ENCODE peak calls at places on chromosomes 6 and 20, in six cellular contexts. B, U, H, T, O and Q are unnamed samples.

GRCh38 chr6:26739811-26740210 is 80.3 kb upstream of the ZNF322 start:
- DNase-seq in B (no peak), U (no peak), H (no peak), T (no peak), O (no peak), Q (no peak)

GRCh38 chr6:39980839-39981580 is 46.7 kb upstream of the MOCS1 start:
- DNase-seq in B (peak; percentile 13), U (peak; percentile 57), H (no peak), T (peak; percentile 42), O (peak; percentile 25), Q (peak; percentile 53)

GRCh38 chr6:46651006-46651405 is 1.6 kb downstream of the CYP39A1 start:
- DNase-seq in B (no peak), U (peak; percentile 2), H (no peak), T (no peak), O (no peak), Q (no peak)

GRCh38 chr6:42100029-42100901 is 42.2 kb downstream of the C6orf132 start:
- DNase-seq in B (no peak), U (peak; percentile 84), H (no peak), T (peak; percentile 76), O (no peak), Q (no peak)

GRCh38 chr20:36465109-36466080 is 75.9 kb upstream of the MYL9 start:
- DNase-seq in B (no peak), U (peak; percentile 88), H (peak; percentile 94), T (peak; percentile 82), O (no peak), Q (peak; percentile 23)

GRCh38 chr20:33474097-33474846 is 15.6 kb upstream of the CBFA2T2 start:
- DNase-seq in B (no peak), U (no peak), H (no peak), T (no peak), O (no peak), Q (no peak)

GRCh38 chr6:15551262-15551661 is 111.6 kb downstream of the DTNBP1 start:
- DNase-seq in B (no peak), U (no peak), H (no peak), T (no peak), O (no peak), Q (no peak)

GRCh38 chr6:168456907-168457771 is 16.2 kb downstream of the SMOC2 start:
- DNase-seq in B (no peak), U (no peak), H (no peak), T (no peak), O (no peak), Q (no peak)

GRCh38 chr20:3409417-3409816 is 1.9 kb upstream of the DNAAF9 start:
- DNase-seq in B (no peak), U (no peak), H (no peak), T (no peak), O (no peak), Q (no peak)

GRCh38 chr20:46683068-46683477 is 6.2 kb downstream of the TP53RK start:
- DNase-seq in B (no peak), U (no peak), H (no peak), T (no peak), O (no peak), Q (no peak)

GRCh38 chr20:51221791-51222408 is 199.0 kb upstream of the KCNG1 start:
- DNase-seq in B (no peak), U (peak; percentile 68), H (peak; percentile 23), T (peak; percentile 19), O (no peak), Q (no peak)

GRCh38 chr6:24798740-24799540 is at the start of gene ARMH2:
- DNase-seq in B (no peak), U (peak; percentile 45), H (no peak), T (no peak), O (peak; percentile 31), Q (no peak)

GRCh38 chr6:117548797-117549301 is 53.5 kb downstream of the GOPC start:
- DNase-seq in B (no peak), U (peak; percentile 73), H (no peak), T (peak; percentile 79), O (no peak), Q (peak; percentile 84)

GRCh38 chr6:3722785-3723184 is 28.7 kb downstream of the PXDC1 start:
- DNase-seq in B (no peak), U (no peak), H (no peak), T (no peak), O (no peak), Q (no peak)

GRCh38 chr20:56215115-56215514 is 33.4 kb upstream of the MC3R start:
- DNase-seq in B (no peak), U (no peak), H (no peak), T (no peak), O (no peak), Q (no peak)

GRCh38 chr6:5552243-5552642 is 290.9 kb downstream of the FARS2 start:
- DNase-seq in B (no peak), U (no peak), H (no peak), T (no peak), O (no peak), Q (no peak)

GRCh38 chr20:39913274-39913673 is 775.8 kb downstream of the MAFB start:
- DNase-seq in B (no peak), U (no peak), H (no peak), T (no peak), O (no peak), Q (no peak)

GRCh38 chr20:34704177-34705007 is at the start of gene TP53INP2:
- DNase-seq in B (peak; percentile 92), U (peak; percentile 91), H (no peak), T (peak; percentile 83), O (peak; percentile 94), Q (peak; percentile 91)

GRCh38 chr6:7882505-7883257 is 27.9 kb downstream of the TXNDC5 start:
- DNase-seq in B (no peak), U (no peak), H (no peak), T (no peak), O (no peak), Q (no peak)

GRCh38 chr6:84785676-84786075 is 21.3 kb upstream of the TBX18 start:
- DNase-seq in B (no peak), U (no peak), H (no peak), T (no peak), O (no peak), Q (no peak)

GRCh38 chr6:96899019-96899418 is 1.3 kb upstream of the NDUFAF4 start:
- DNase-seq in B (no peak), U (peak; percentile 55), H (peak; percentile 4), T (peak; percentile 36), O (peak; percentile 80), Q (peak; percentile 47)

GRCh38 chr6:30763618-30764489 is 19.5 kb upstream of the IER3 start:
- DNase-seq in B (no peak), U (peak; percentile 54), H (no peak), T (no peak), O (no peak), Q (no peak)

GRCh38 chr20:20713244-20713765 is 861 bp upstream of the RALGAPA2 start:
- DNase-seq in B (no peak), U (no peak), H (no peak), T (peak; percentile 19), O (no peak), Q (no peak)

GRCh38 chr6:150033197-150033771 is 8.0 kb upstream of the RAET1L start:
- DNase-seq in B (no peak), U (no peak), H (no peak), T (no peak), O (no peak), Q (no peak)

GRCh38 chr6:125533710-125534397 is 215.6 kb upstream of the HEY2 start:
- DNase-seq in B (no peak), U (no peak), H (no peak), T (no peak), O (no peak), Q (no peak)

GRCh38 chr6:157860505-157860991 is 37.5 kb downstream of the SNX9 start:
- DNase-seq in B (no peak), U (peak; percentile 55), H (no peak), T (no peak), O (no peak), Q (no peak)

GRCh38 chr6:74044417-74045096 is 348.6 kb downstream of the CD109 start:
- DNase-seq in B (no peak), U (peak; percentile 57), H (no peak), T (peak; percentile 73), O (no peak), Q (no peak)

GRCh38 chr6:151616091-151616513 is 122.3 kb downstream of the CCDC170 start:
- DNase-seq in B (no peak), U (no peak), H (no peak), T (no peak), O (no peak), Q (no peak)

GRCh38 chr6:52307900-52308372 is 23.4 kb upstream of the MCM3 start:
- DNase-seq in B (no peak), U (no peak), H (no peak), T (no peak), O (no peak), Q (peak; percentile 54)

GRCh38 chr20:41567615-41568014 is 50.6 kb downstream of the CHD6 start:
- DNase-seq in B (no peak), U (no peak), H (no peak), T (no peak), O (no peak), Q (peak; percentile 40)

GRCh38 chr6:48080227-48081009 is 30.6 kb downstream of the PTCHD4 start:
- DNase-seq in B (no peak), U (no peak), H (no peak), T (no peak), O (no peak), Q (no peak)